ENCODE peak calls at places on chromosome 18, in six cellular contexts. One of them, this sample, is unnamed.

GRCh38 chr18:7760967-7761946 is 194.1 kb downstream of the PTPRM start:
- DNase-seq in NCI-H146: no peak
- DNase-seq in GM23338: no peak
- DNase-seq in heart right ventricle: no peak
- DNase-seq in GM04503: no peak
- DNase-seq in ureter: no peak
- DNase-seq in this sample: no peak

GRCh38 chr18:58831610-58832009 is 33.1 kb upstream of the ZNF532 start:
- DNase-seq in NCI-H146: no peak
- DNase-seq in GM23338: no peak
- DNase-seq in heart right ventricle: no peak
- DNase-seq in GM04503: peak
- DNase-seq in ureter: no peak
- DNase-seq in this sample: no peak

GRCh38 chr18:51988277-51988676 is 351.7 kb upstream of the DCC start:
- DNase-seq in NCI-H146: peak
- DNase-seq in GM23338: no peak
- DNase-seq in heart right ventricle: no peak
- DNase-seq in GM04503: no peak
- DNase-seq in ureter: no peak
- DNase-seq in this sample: peak

GRCh38 chr18:13126966-13127598 is 91.5 kb upstream of the LDLRAD4 start:
- DNase-seq in NCI-H146: no peak
- DNase-seq in GM23338: no peak
- DNase-seq in heart right ventricle: no peak
- DNase-seq in GM04503: no peak
- DNase-seq in ureter: no peak
- DNase-seq in this sample: no peak

GRCh38 chr18:59697236-59697932 is at the start of gene CCBE1:
- DNase-seq in NCI-H146: peak
- DNase-seq in GM23338: peak
- DNase-seq in heart right ventricle: peak
- DNase-seq in GM04503: no peak
- DNase-seq in ureter: peak
- DNase-seq in this sample: peak

GRCh38 chr18:30512872-30513271 is 529.7 kb downstream of the DSC3 start:
- DNase-seq in NCI-H146: no peak
- DNase-seq in GM23338: no peak
- DNase-seq in heart right ventricle: no peak
- DNase-seq in GM04503: no peak
- DNase-seq in ureter: no peak
- DNase-seq in this sample: no peak

GRCh38 chr18:79442508-79443221 is 46.9 kb downstream of the NFATC1 start:
- DNase-seq in NCI-H146: no peak
- DNase-seq in GM23338: no peak
- DNase-seq in heart right ventricle: no peak
- DNase-seq in GM04503: no peak
- DNase-seq in ureter: no peak
- DNase-seq in this sample: no peak

GRCh38 chr18:29174891-29175290 is 998.0 kb upstream of the CDH2 start:
- DNase-seq in NCI-H146: no peak
- DNase-seq in GM23338: no peak
- DNase-seq in heart right ventricle: no peak
- DNase-seq in GM04503: no peak
- DNase-seq in ureter: no peak
- DNase-seq in this sample: no peak

GRCh38 chr18:21117385-21118135 is 5.9 kb upstream of the ROCK1 start:
- DNase-seq in NCI-H146: no peak
- DNase-seq in GM23338: peak
- DNase-seq in heart right ventricle: no peak
- DNase-seq in GM04503: peak
- DNase-seq in ureter: no peak
- DNase-seq in this sample: no peak

GRCh38 chr18:30987479-30988241 is 54.9 kb downstream of the DSC3 start:
- DNase-seq in NCI-H146: no peak
- DNase-seq in GM23338: no peak
- DNase-seq in heart right ventricle: no peak
- DNase-seq in GM04503: no peak
- DNase-seq in ureter: peak
- DNase-seq in this sample: peak

GRCh38 chr18:69948919-69949537 is 1.4 kb upstream of the CD226 start:
- DNase-seq in NCI-H146: no peak
- DNase-seq in GM23338: peak
- DNase-seq in heart right ventricle: peak
- DNase-seq in GM04503: no peak
- DNase-seq in ureter: no peak
- DNase-seq in this sample: no peak

GRCh38 chr18:7358989-7359726 is 128.3 kb downstream of the LRRC30 start:
- DNase-seq in NCI-H146: no peak
- DNase-seq in GM23338: no peak
- DNase-seq in heart right ventricle: peak
- DNase-seq in GM04503: no peak
- DNase-seq in ureter: no peak
- DNase-seq in this sample: no peak

GRCh38 chr18:68972176-68972575 is 174.3 kb downstream of the CCDC102B start:
- DNase-seq in NCI-H146: no peak
- DNase-seq in GM23338: no peak
- DNase-seq in heart right ventricle: no peak
- DNase-seq in GM04503: no peak
- DNase-seq in ureter: no peak
- DNase-seq in this sample: no peak

GRCh38 chr18:65547046-65547445 is 203.8 kb upstream of the CDH7 start:
- DNase-seq in NCI-H146: no peak
- DNase-seq in GM23338: no peak
- DNase-seq in heart right ventricle: no peak
- DNase-seq in GM04503: no peak
- DNase-seq in ureter: no peak
- DNase-seq in this sample: no peak

GRCh38 chr18:4203525-4203924 is 251.6 kb downstream of the DLGAP1 start:
- DNase-seq in NCI-H146: no peak
- DNase-seq in GM23338: no peak
- DNase-seq in heart right ventricle: no peak
- DNase-seq in GM04503: no peak
- DNase-seq in ureter: no peak
- DNase-seq in this sample: no peak

GRCh38 chr18:51391731-51392130 is 194.2 kb upstream of the MEX3C start:
- DNase-seq in NCI-H146: no peak
- DNase-seq in GM23338: no peak
- DNase-seq in heart right ventricle: no peak
- DNase-seq in GM04503: no peak
- DNase-seq in ureter: no peak
- DNase-seq in this sample: no peak

GRCh38 chr18:9971313-9971920 is 57.6 kb downstream of the VAPA start:
- DNase-seq in NCI-H146: peak
- DNase-seq in GM23338: peak
- DNase-seq in heart right ventricle: peak
- DNase-seq in GM04503: no peak
- DNase-seq in ureter: peak
- DNase-seq in this sample: peak

GRCh38 chr18:36628435-36629094 is 200.2 kb downstream of the TPGS2 start:
- DNase-seq in NCI-H146: no peak
- DNase-seq in GM23338: no peak
- DNase-seq in heart right ventricle: no peak
- DNase-seq in GM04503: peak
- DNase-seq in ureter: no peak
- DNase-seq in this sample: no peak

This sample was measured in iPS-NIHi11.